ENCODE peak calls at places on chromosome 1, in five cellular contexts. G is NCI-H1092, Y is hypothalamus, R is left colon, M is endodermal cell. P is an unnamed sample.

GRCh38 chr1:41906977-41907376 is 11.7 kb downstream of the HIVEP3 start:
- DNase-seq in G (no peak), Y (no peak), R (no peak), M (no peak), P (no peak)

GRCh38 chr1:54476231-54477109 is 70.3 kb upstream of the SSBP3 start:
- DNase-seq in G (no peak), Y (no peak), R (no peak), M (peak; percentile 61), P (no peak)

GRCh38 chr1:52592637-52593323 is 9.4 kb upstream of the GPX7 start:
- DNase-seq in G (no peak), Y (no peak), R (no peak), M (no peak), P (no peak)

GRCh38 chr1:68585371-68585770 is 88.5 kb upstream of the DEPDC1 start:
- DNase-seq in G (no peak), Y (no peak), R (no peak), M (no peak), P (no peak)

GRCh38 chr1:78726686-78727085 is 77.1 kb downstream of the IFI44 start:
- DNase-seq in G (no peak), Y (no peak), R (no peak), M (no peak), P (no peak)

GRCh38 chr1:66564250-66564649 is 30.3 kb downstream of the SGIP1 start:
- DNase-seq in G (no peak), Y (no peak), R (no peak), M (no peak), P (no peak)

GRCh38 chr1:151458936-151459330 is 361 bp downstream of the POGZ start:
- DNase-seq in G (peak; percentile 77), Y (no peak), R (peak; percentile 71), M (peak; percentile 90), P (peak; percentile 82)

GRCh38 chr1:226125831-226126230 is 60.7 kb downstream of the ACBD3 start:
- DNase-seq in G (no peak), Y (no peak), R (no peak), M (peak; percentile 38), P (no peak)

GRCh38 chr1:61746768-61747167 is 4.5 kb downstream of the PATJ start:
- DNase-seq in G (no peak), Y (no peak), R (no peak), M (no peak), P (no peak)

GRCh38 chr1:68276448-68276847 is 44.1 kb upstream of the WLS start:
- DNase-seq in G (no peak), Y (no peak), R (no peak), M (peak; percentile 95), P (peak; percentile 85)

GRCh38 chr1:184160236-184160635 is 108.7 kb downstream of the TSEN15 start:
- DNase-seq in G (no peak), Y (no peak), R (no peak), M (no peak), P (no peak)

GRCh38 chr1:1954831-1955441 is 35.9 kb upstream of the TMEM52 start:
- DNase-seq in G (no peak), Y (no peak), R (no peak), M (peak; percentile 70), P (peak; percentile 53)

GRCh38 chr1:25833158-25833557 is 13.4 kb downstream of the MTFR1L start:
- DNase-seq in G (no peak), Y (no peak), R (no peak), M (no peak), P (no peak)

GRCh38 chr1:65310078-65310587 is 790 bp downstream of the DNAJC6 start:
- DNase-seq in G (peak; percentile 50), Y (peak; percentile 37), R (no peak), M (no peak), P (peak; percentile 87)

GRCh38 chr1:52321051-52321450 is 45.0 kb downstream of the CC2D1B start:
- DNase-seq in G (no peak), Y (no peak), R (no peak), M (no peak), P (no peak)

GRCh38 chr1:154221815-154222081 is 993 bp downstream of the UBAP2L start:
- DNase-seq in G (no peak), Y (no peak), R (no peak), M (no peak), P (peak; percentile 16)

GRCh38 chr1:167430849-167431242 is 87.5 kb downstream of the CD247 start:
- DNase-seq in G (no peak), Y (no peak), R (no peak), M (no peak), P (no peak)

GRCh38 chr1:58041621-58042020 is 504.9 kb downstream of the OMA1 start:
- DNase-seq in G (no peak), Y (no peak), R (no peak), M (no peak), P (peak; percentile 10)

GRCh38 chr1:210222288-210223006 is 10.1 kb upstream of the SERTAD4 start:
- DNase-seq in G (no peak), Y (no peak), R (peak; percentile 72), M (peak; percentile 78), P (peak; percentile 73)

GRCh38 chr1:154220970-154221814 is 437 bp downstream of the UBAP2L start:
- DNase-seq in G (peak; percentile 45), Y (peak; percentile 33), R (peak; percentile 58), M (peak; percentile 62), P (peak; percentile 60)

GRCh38 chr1:228275435-228276342 is 67.8 kb downstream of the OBSCN start:
- DNase-seq in G (peak; percentile 61), Y (no peak), R (peak; percentile 91), M (peak; percentile 96), P (peak; percentile 97)

GRCh38 chr1:86085741-86086411 is 70.7 kb downstream of the COL24A1 start:
- DNase-seq in G (no peak), Y (no peak), R (no peak), M (no peak), P (no peak)

GRCh38 chr1:163178628-163179027 is 24.1 kb downstream of the RGS5 start:
- DNase-seq in G (no peak), Y (no peak), R (no peak), M (no peak), P (no peak)

GRCh38 chr1:20160034-20160433 is 20.9 kb downstream of the PLA2G2F start:
- DNase-seq in G (no peak), Y (no peak), R (no peak), M (no peak), P (no peak)

GRCh38 chr1:206672844-206673758 is 11.6 kb upstream of the MAPKAPK2 start:
- DNase-seq in G (no peak), Y (no peak), R (no peak), M (no peak), P (no peak)